ENCODE peak calls at places on chromosomes 11 and 22, in six cellular contexts. One of them, this sample, is unnamed.

GRCh38 chr11:78027759-78028158 is 4.7 kb upstream of the KCTD14 start:
- DNase-seq in K562: no peak
- DNase-seq in HepG2: no peak
- DNase-seq in H1: no peak
- DNase-seq in GM12878: no peak
- DNase-seq in GM12892: no peak
- DNase-seq in this sample: no peak

GRCh38 chr11:2539761-2540520 is 95.1 kb downstream of the KCNQ1 start:
- DNase-seq in K562: no peak
- DNase-seq in HepG2: no peak
- DNase-seq in H1: no peak
- DNase-seq in GM12878: no peak
- DNase-seq in GM12892: no peak
- DNase-seq in this sample: no peak

GRCh38 chr11:111455291-111456085 is 56.7 kb downstream of the BTG4 start:
- DNase-seq in K562: no peak
- DNase-seq in HepG2: no peak
- DNase-seq in H1: no peak
- DNase-seq in GM12878: no peak
- DNase-seq in GM12892: no peak
- DNase-seq in this sample: no peak

GRCh38 chr11:10490398-10491232 is 35.6 kb downstream of the AMPD3 start:
- DNase-seq in K562: peak
- DNase-seq in HepG2: peak
- DNase-seq in H1: no peak
- DNase-seq in GM12878: no peak
- DNase-seq in GM12892: no peak
- DNase-seq in this sample: no peak

GRCh38 chr11:132631956-132632355 is 900.3 kb downstream of the OPCML start:
- DNase-seq in K562: no peak
- DNase-seq in HepG2: no peak
- DNase-seq in H1: no peak
- DNase-seq in GM12878: no peak
- DNase-seq in GM12892: no peak
- DNase-seq in this sample: no peak

GRCh38 chr11:11769782-11770181 is 72.0 kb upstream of the USP47 start:
- DNase-seq in K562: no peak
- DNase-seq in HepG2: no peak
- DNase-seq in H1: no peak
- DNase-seq in GM12878: no peak
- DNase-seq in GM12892: no peak
- DNase-seq in this sample: no peak

GRCh38 chr11:88420165-88420781 is 82.7 kb upstream of the CTSC start:
- DNase-seq in K562: peak
- DNase-seq in HepG2: no peak
- DNase-seq in H1: no peak
- DNase-seq in GM12878: no peak
- DNase-seq in GM12892: no peak
- DNase-seq in this sample: no peak

GRCh38 chr11:106585061-106585460 is 433.2 kb downstream of the GUCY1A2 start:
- DNase-seq in K562: no peak
- DNase-seq in HepG2: peak
- DNase-seq in H1: peak
- DNase-seq in GM12878: no peak
- DNase-seq in GM12892: no peak
- DNase-seq in this sample: no peak

GRCh38 chr11:123518496-123519054 is 88.5 kb downstream of the GRAMD1B start:
- DNase-seq in K562: no peak
- DNase-seq in HepG2: no peak
- DNase-seq in H1: no peak
- DNase-seq in GM12878: no peak
- DNase-seq in GM12892: no peak
- DNase-seq in this sample: no peak

GRCh38 chr22:24962835-24963234 is 10.3 kb downstream of the KIAA1671 start:
- DNase-seq in K562: no peak
- DNase-seq in HepG2: no peak
- DNase-seq in H1: no peak
- DNase-seq in GM12878: no peak
- DNase-seq in GM12892: no peak
- DNase-seq in this sample: no peak

GRCh38 chr11:78161937-78162336 is 22.5 kb upstream of the ALG8 start:
- DNase-seq in K562: no peak
- DNase-seq in HepG2: no peak
- DNase-seq in H1: no peak
- DNase-seq in GM12878: no peak
- DNase-seq in GM12892: no peak
- DNase-seq in this sample: no peak

GRCh38 chr11:76769071-76769560 is 14.0 kb upstream of the TSKU start:
- DNase-seq in K562: no peak
- DNase-seq in HepG2: no peak
- DNase-seq in H1: no peak
- DNase-seq in GM12878: no peak
- DNase-seq in GM12892: no peak
- DNase-seq in this sample: no peak

GRCh38 chr11:76771446-76772099 is 11.6 kb upstream of the TSKU start:
- DNase-seq in K562: no peak
- DNase-seq in HepG2: no peak
- DNase-seq in H1: no peak
- DNase-seq in GM12878: no peak
- DNase-seq in GM12892: no peak
- DNase-seq in this sample: no peak

GRCh38 chr11:76768091-76769047 is 14.8 kb upstream of the TSKU start:
- DNase-seq in K562: no peak
- DNase-seq in HepG2: peak
- DNase-seq in H1: no peak
- DNase-seq in GM12878: no peak
- DNase-seq in GM12892: no peak
- DNase-seq in this sample: no peak

GRCh38 chr11:76770642-76771445 is 12.3 kb upstream of the TSKU start:
- DNase-seq in K562: no peak
- DNase-seq in HepG2: peak
- DNase-seq in H1: no peak
- DNase-seq in GM12878: no peak
- DNase-seq in GM12892: no peak
- DNase-seq in this sample: no peak

GRCh38 chr11:76769645-76770586 is 13.2 kb upstream of the TSKU start:
- DNase-seq in K562: no peak
- DNase-seq in HepG2: peak
- DNase-seq in H1: no peak
- DNase-seq in GM12878: no peak
- DNase-seq in GM12892: no peak
- DNase-seq in this sample: no peak
- TF ChIP-seq POLR2A in K562: no peak
- TF ChIP-seq POLR2A in HepG2: peak
- TF ChIP-seq POLR2A in H1: no peak
- TF ChIP-seq POLR2A in GM12878: no peak
- TF ChIP-seq POLR2A in GM12892: no peak
- TF ChIP-seq POLR2A in this sample: no peak

GRCh38 chr11:22461626-22462025 is 123.4 kb downstream of the SLC17A6 start:
- DNase-seq in K562: no peak
- DNase-seq in HepG2: no peak
- DNase-seq in H1: no peak
- DNase-seq in GM12878: no peak
- DNase-seq in GM12892: no peak
- DNase-seq in this sample: no peak
- TF ChIP-seq TAF1 in K562: no peak
- TF ChIP-seq TAF1 in HepG2: no peak
- TF ChIP-seq TAF1 in H1: no peak
- TF ChIP-seq TAF1 in GM12878: no peak
- TF ChIP-seq TAF1 in GM12892: no peak
- TF ChIP-seq TAF1 in this sample: no peak

GRCh38 chr22:30744224-30744623 is 49.5 kb downstream of the OSBP2 start:
- DNase-seq in K562: peak
- DNase-seq in HepG2: no peak
- DNase-seq in H1: no peak
- DNase-seq in GM12878: no peak
- DNase-seq in GM12892: no peak
- DNase-seq in this sample: no peak

GRCh38 chr22:30742291-30743256 is 47.9 kb downstream of the OSBP2 start:
- DNase-seq in K562: no peak
- DNase-seq in HepG2: no peak
- DNase-seq in H1: no peak
- DNase-seq in GM12878: no peak
- DNase-seq in GM12892: no peak
- DNase-seq in this sample: no peak

GRCh38 chr22:30749272-30749671 is 54.6 kb downstream of the OSBP2 start:
- DNase-seq in K562: no peak
- DNase-seq in HepG2: no peak
- DNase-seq in H1: no peak
- DNase-seq in GM12878: no peak
- DNase-seq in GM12892: no peak
- DNase-seq in this sample: no peak

GRCh38 chr22:30747493-30747892 is 52.8 kb downstream of the OSBP2 start:
- DNase-seq in K562: peak
- DNase-seq in HepG2: no peak
- DNase-seq in H1: no peak
- DNase-seq in GM12878: no peak
- DNase-seq in GM12892: no peak
- DNase-seq in this sample: no peak

GRCh38 chr22:30743257-30744020 is 48.8 kb downstream of the OSBP2 start:
- DNase-seq in K562: no peak
- DNase-seq in HepG2: no peak
- DNase-seq in H1: no peak
- DNase-seq in GM12878: no peak
- DNase-seq in GM12892: no peak
- DNase-seq in this sample: no peak
- TF ChIP-seq POLR2A in K562: no peak
- TF ChIP-seq POLR2A in HepG2: no peak
- TF ChIP-seq POLR2A in H1: no peak
- TF ChIP-seq POLR2A in GM12878: no peak
- TF ChIP-seq POLR2A in GM12892: no peak
- TF ChIP-seq POLR2A in this sample: no peak

DNA sequence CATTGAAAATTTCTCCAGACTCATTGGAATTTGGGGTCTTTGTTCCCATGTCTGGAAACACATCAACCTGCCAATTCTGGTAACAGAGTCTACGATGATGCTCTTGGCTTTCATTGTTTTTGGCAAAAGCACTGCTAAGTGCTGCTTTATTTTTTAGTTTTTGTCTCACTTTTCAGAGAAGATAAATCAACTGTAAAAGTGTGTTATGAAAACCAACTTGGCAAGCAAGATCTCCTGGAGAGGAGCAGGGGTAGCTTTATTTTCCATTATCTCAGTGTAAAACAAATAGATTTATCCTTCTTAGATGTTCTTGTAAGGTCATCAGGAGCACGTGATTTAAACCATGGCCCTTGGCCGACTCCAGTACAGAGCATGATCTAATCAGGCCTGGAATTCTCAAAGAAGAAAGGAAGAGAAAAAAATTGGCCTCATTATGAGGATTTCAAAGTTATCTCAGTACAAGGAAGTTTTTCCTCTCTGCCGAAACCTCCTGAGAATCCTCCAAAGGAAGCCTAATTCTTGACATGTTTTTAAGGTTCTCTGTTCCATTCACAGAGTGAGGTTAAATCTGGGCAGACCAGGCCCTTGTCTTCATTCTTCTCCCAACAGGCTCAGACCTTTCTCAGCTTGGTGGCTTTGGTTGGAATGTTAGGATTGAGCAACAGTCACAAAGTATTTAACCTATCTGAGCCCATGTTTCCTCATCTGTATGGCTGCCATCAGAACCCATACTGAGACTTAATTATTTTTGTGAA is 16.4 kb upstream of the PAMR1 start:
- DNase-seq in K562: no peak
- DNase-seq in HepG2: no peak
- DNase-seq in H1: no peak
- DNase-seq in GM12878: no peak
- DNase-seq in GM12892: no peak
- DNase-seq in this sample: no peak
- TF ChIP-seq TAF1 in K562: no peak
- TF ChIP-seq TAF1 in HepG2: no peak
- TF ChIP-seq TAF1 in H1: no peak
- TF ChIP-seq TAF1 in GM12878: no peak
- TF ChIP-seq TAF1 in GM12892: no peak
- TF ChIP-seq TAF1 in this sample: no peak

GRCh38 chr11:69971741-69972140 is 106.4 kb upstream of the ANO1 start:
- DNase-seq in K562: no peak
- DNase-seq in HepG2: no peak
- DNase-seq in H1: no peak
- DNase-seq in GM12878: no peak
- DNase-seq in GM12892: no peak
- DNase-seq in this sample: no peak
- TF ChIP-seq POLR2A in K562: no peak
- TF ChIP-seq POLR2A in HepG2: no peak
- TF ChIP-seq POLR2A in H1: no peak
- TF ChIP-seq POLR2A in GM12878: no peak
- TF ChIP-seq POLR2A in GM12892: no peak
- TF ChIP-seq POLR2A in this sample: no peak

GRCh38 chr11:108895579-108896480 is 231.0 kb downstream of the DDX10 start:
- DNase-seq in K562: no peak
- DNase-seq in HepG2: peak
- DNase-seq in H1: no peak
- DNase-seq in GM12878: peak
- DNase-seq in GM12892: no peak
- DNase-seq in this sample: no peak
- TF ChIP-seq TAF1 in K562: no peak
- TF ChIP-seq TAF1 in HepG2: no peak
- TF ChIP-seq TAF1 in H1: no peak
- TF ChIP-seq TAF1 in GM12878: no peak
- TF ChIP-seq TAF1 in GM12892: no peak
- TF ChIP-seq TAF1 in this sample: no peak

GRCh38 chr22:20025401-20026203 is 4.7 kb downstream of the TANGO2 start:
- DNase-seq in K562: peak
- DNase-seq in HepG2: no peak
- DNase-seq in H1: no peak
- DNase-seq in GM12878: no peak
- DNase-seq in GM12892: no peak
- DNase-seq in this sample: no peak
- TF ChIP-seq POLR2A in K562: no peak
- TF ChIP-seq POLR2A in HepG2: no peak
- TF ChIP-seq POLR2A in H1: no peak
- TF ChIP-seq POLR2A in GM12878: no peak
- TF ChIP-seq POLR2A in GM12892: no peak
- TF ChIP-seq POLR2A in this sample: no peak

This sample was measured in GM12891.